ENCODE peak calls at places on chromosomes 3 and 15, in five cellular contexts. One of them, this sample, is unnamed.

GRCh38 chr3:41040256-41040655 is 159.0 kb upstream of the CTNNB1 start:
- DNase-seq in T-helper 9 cell: no peak
- DNase-seq in Right ventricle myocardium superior: no peak
- DNase-seq in adrenal gland: no peak
- DNase-seq in NCI-H1694: no peak
- DNase-seq in this sample: no peak

GRCh38 chr3:13571831-13572750 is 23.2 kb downstream of the FBLN2 start:
- DNase-seq in NCI-H1694: no peak
- DNase-seq in adrenal gland: no peak
- DNase-seq in T-helper 9 cell: no peak
- DNase-seq in Right ventricle myocardium superior: no peak
- DNase-seq in this sample: no peak

GRCh38 chr3:196991581-196992460 is 23.2 kb upstream of the PIGZ start:
- DNase-seq in adrenal gland: no peak
- DNase-seq in NCI-H1694: no peak
- DNase-seq in Right ventricle myocardium superior: peak
- DNase-seq in T-helper 9 cell: no peak
- DNase-seq in this sample: no peak

GRCh38 chr3:113174806-113175490 is 36.4 kb upstream of the BOC start:
- DNase-seq in adrenal gland: no peak
- DNase-seq in NCI-H1694: no peak
- DNase-seq in T-helper 9 cell: no peak
- DNase-seq in Right ventricle myocardium superior: no peak
- DNase-seq in this sample: no peak

GRCh38 chr3:159854500-159855124 is 134.0 kb upstream of the IL12A start:
- DNase-seq in adrenal gland: no peak
- DNase-seq in T-helper 9 cell: no peak
- DNase-seq in Right ventricle myocardium superior: no peak
- DNase-seq in NCI-H1694: no peak
- DNase-seq in this sample: no peak

GRCh38 chr3:178518660-178519396 is 17.4 kb upstream of the KCNMB2 start:
- DNase-seq in Right ventricle myocardium superior: no peak
- DNase-seq in adrenal gland: no peak
- DNase-seq in T-helper 9 cell: no peak
- DNase-seq in NCI-H1694: no peak
- DNase-seq in this sample: no peak

GRCh38 chr15:39251413-39252197 is 329.3 kb upstream of the THBS1 start:
- DNase-seq in NCI-H1694: no peak
- DNase-seq in Right ventricle myocardium superior: no peak
- DNase-seq in adrenal gland: no peak
- DNase-seq in T-helper 9 cell: no peak
- DNase-seq in this sample: no peak

GRCh38 chr3:105332961-105333360 is 33.7 kb upstream of the ALCAM start:
- DNase-seq in NCI-H1694: no peak
- DNase-seq in T-helper 9 cell: no peak
- DNase-seq in adrenal gland: no peak
- DNase-seq in Right ventricle myocardium superior: no peak
- DNase-seq in this sample: no peak